ENCODE peak calls at places on chromosomes 3 and 15, in seven cellular contexts. Q is neuronal stem cell, X is HFF-Myc, E is GM13977, O is NCI-H1436, W is caudate nucleus, R is AG04450. A is an unnamed sample.

GRCh38 chr3:138042043-138042442 is 32.1 kb downstream of the CLDN18 start:
- DNase-seq in W (no peak), R (peak; percentile 45), E (no peak), X (no peak), O (no peak), Q (no peak), A (no peak)

GRCh38 chr3:15872807-15873206 is 75.0 kb upstream of the ANKRD28 start:
- DNase-seq in O (no peak), W (no peak), Q (no peak), X (no peak), R (no peak), E (no peak), A (no peak)

GRCh38 chr3:42780892-42781700 is 8.0 kb upstream of the CCDC13 start:
- DNase-seq in E (peak; percentile 63), O (peak; percentile 37), W (no peak), Q (peak; percentile 75), R (no peak), X (peak; percentile 72), A (no peak)

GRCh38 chr15:85485956-85486567 is 105.7 kb downstream of the AKAP13 start:
- DNase-seq in R (peak; percentile 58), W (peak; percentile 1), O (peak; percentile 71), E (peak; percentile 72), X (peak; percentile 56), Q (peak; percentile 75), A (no peak)

GRCh38 chr3:99176169-99176964 is 274.9 kb upstream of the DCBLD2 start:
- DNase-seq in R (no peak), W (no peak), X (no peak), E (no peak), O (no peak), Q (no peak), A (no peak)

GRCh38 chr3:16899919-16900318 is 15.2 kb downstream of the PLCL2 start:
- DNase-seq in W (no peak), Q (no peak), X (no peak), O (no peak), R (no peak), E (no peak), A (no peak)

GRCh38 chr15:95448531-95449210 is 881.8 kb upstream of the NR2F2 start:
- DNase-seq in X (no peak), W (no peak), Q (no peak), O (no peak), R (no peak), E (no peak), A (no peak)

GRCh38 chr15:99682455-99682854 is 50.8 kb downstream of the LYSMD4 start:
- DNase-seq in X (peak; percentile 75), Q (no peak), W (no peak), R (peak; percentile 69), E (no peak), O (no peak), A (no peak)

GRCh38 chr3:70861855-70862254 is 549.4 kb upstream of the MDFIC2 start:
- DNase-seq in E (no peak), Q (no peak), X (no peak), O (no peak), R (no peak), W (no peak), A (no peak)

GRCh38 chr15:48427960-48428547 is 96.8 kb downstream of the DUT start:
- DNase-seq in Q (no peak), E (no peak), W (no peak), X (no peak), O (no peak), R (peak; percentile 58), A (no peak)

GRCh38 chr3:151216641-151217040 is 13.6 kb upstream of the GPR171 start:
- DNase-seq in R (no peak), O (no peak), Q (no peak), E (no peak), X (no peak), W (no peak), A (no peak)

GRCh38 chr3:181103605-181104004 is 114.1 kb upstream of the DNAJC19 start:
- DNase-seq in W (no peak), E (peak; percentile 7), R (no peak), O (peak; percentile 15), X (peak; percentile 0), Q (peak; percentile 41), A (no peak)

GRCh38 chr3:98994128-98994762 is 92.8 kb upstream of the DCBLD2 start:
- DNase-seq in R (peak; percentile 49), W (no peak), X (peak; percentile 35), Q (peak; percentile 15), E (no peak), O (no peak), A (no peak)

GRCh38 chr3:47504113-47504512 is 9.4 kb downstream of the ELP6 start:
- DNase-seq in X (no peak), Q (no peak), R (no peak), O (no peak), W (no peak), E (no peak), A (no peak)

A was measured in ecto neural progenitor cell.